ENCODE peak calls at places on chromosomes 12 and 14, in seven cellular contexts. One of them, this sample, is unnamed.

GRCh38 chr12:67056329-67056728 is 212.8 kb upstream of the CAND1 start:
- DNase-seq in neural crest cell: no peak
- DNase-seq in sigmoid colon: no peak
- DNase-seq in AG10803: no peak
- DNase-seq in progenitor cell of endocrine pancreas: no peak
- DNase-seq in retinal pigment epithelial cell: no peak
- DNase-seq in Caco-2: no peak
- DNase-seq in this sample: no peak

GRCh38 chr14:51743588-51744000 is 91.9 kb downstream of the FRMD6 start:
- DNase-seq in neural crest cell: no peak
- DNase-seq in sigmoid colon: no peak
- DNase-seq in AG10803: no peak
- DNase-seq in progenitor cell of endocrine pancreas: no peak
- DNase-seq in retinal pigment epithelial cell: no peak
- DNase-seq in Caco-2: no peak
- DNase-seq in this sample: no peak

GRCh38 chr14:55136241-55136640 is 7.2 kb downstream of the LGALS3 start:
- DNase-seq in neural crest cell: no peak
- DNase-seq in sigmoid colon: no peak
- DNase-seq in AG10803: peak
- DNase-seq in progenitor cell of endocrine pancreas: no peak
- DNase-seq in retinal pigment epithelial cell: peak
- DNase-seq in Caco-2: no peak
- DNase-seq in this sample: no peak

GRCh38 chr12:66920205-66920604 is 241.3 kb upstream of the GRIP1 start:
- DNase-seq in neural crest cell: no peak
- DNase-seq in sigmoid colon: no peak
- DNase-seq in AG10803: no peak
- DNase-seq in progenitor cell of endocrine pancreas: no peak
- DNase-seq in retinal pigment epithelial cell: no peak
- DNase-seq in Caco-2: no peak
- DNase-seq in this sample: no peak

GRCh38 chr14:99590746-99591555 is 13.1 kb downstream of the CCDC85C start:
- DNase-seq in neural crest cell: no peak
- DNase-seq in sigmoid colon: peak
- DNase-seq in AG10803: peak
- DNase-seq in progenitor cell of endocrine pancreas: no peak
- DNase-seq in retinal pigment epithelial cell: no peak
- DNase-seq in Caco-2: no peak
- DNase-seq in this sample: no peak

GRCh38 chr12:15928345-15928744 is 17.2 kb downstream of the DERA start:
- DNase-seq in neural crest cell: no peak
- DNase-seq in sigmoid colon: no peak
- DNase-seq in AG10803: peak
- DNase-seq in progenitor cell of endocrine pancreas: no peak
- DNase-seq in retinal pigment epithelial cell: no peak
- DNase-seq in Caco-2: no peak
- DNase-seq in this sample: peak

GRCh38 chr14:102775855-102776760 is 1.1 kb upstream of the TRAF3 start:
- DNase-seq in neural crest cell: no peak
- DNase-seq in sigmoid colon: no peak
- DNase-seq in AG10803: peak
- DNase-seq in progenitor cell of endocrine pancreas: no peak
- DNase-seq in retinal pigment epithelial cell: no peak
- DNase-seq in Caco-2: peak
- DNase-seq in this sample: no peak

GRCh38 chr14:99232406-99233214 is 39.4 kb downstream of the BCL11B start:
- DNase-seq in neural crest cell: no peak
- DNase-seq in sigmoid colon: no peak
- DNase-seq in AG10803: peak
- DNase-seq in progenitor cell of endocrine pancreas: no peak
- DNase-seq in retinal pigment epithelial cell: no peak
- DNase-seq in Caco-2: no peak
- DNase-seq in this sample: no peak

GRCh38 chr14:61151276-61151675 is 129.9 kb downstream of the TMEM30B start:
- DNase-seq in neural crest cell: no peak
- DNase-seq in sigmoid colon: no peak
- DNase-seq in AG10803: peak
- DNase-seq in progenitor cell of endocrine pancreas: no peak
- DNase-seq in retinal pigment epithelial cell: no peak
- DNase-seq in Caco-2: no peak
- DNase-seq in this sample: no peak

GRCh38 chr14:72786377-72787350 is 107.2 kb downstream of the DPF3 start:
- DNase-seq in neural crest cell: no peak
- DNase-seq in sigmoid colon: no peak
- DNase-seq in AG10803: no peak
- DNase-seq in progenitor cell of endocrine pancreas: no peak
- DNase-seq in retinal pigment epithelial cell: no peak
- DNase-seq in Caco-2: no peak
- DNase-seq in this sample: no peak

GRCh38 chr14:22839159-22839779 is 2.9 kb downstream of the MMP14 start:
- DNase-seq in neural crest cell: no peak
- DNase-seq in sigmoid colon: peak
- DNase-seq in AG10803: peak
- DNase-seq in progenitor cell of endocrine pancreas: no peak
- DNase-seq in retinal pigment epithelial cell: no peak
- DNase-seq in Caco-2: no peak
- DNase-seq in this sample: no peak

GRCh38 chr12:98863167-98863566 is 218.1 kb downstream of the APAF1 start:
- DNase-seq in neural crest cell: no peak
- DNase-seq in sigmoid colon: no peak
- DNase-seq in AG10803: no peak
- DNase-seq in progenitor cell of endocrine pancreas: no peak
- DNase-seq in retinal pigment epithelial cell: no peak
- DNase-seq in Caco-2: no peak
- DNase-seq in this sample: no peak

GRCh38 chr14:27573018-27573417 is 975.2 kb upstream of the NOVA1 start:
- DNase-seq in neural crest cell: no peak
- DNase-seq in sigmoid colon: no peak
- DNase-seq in AG10803: no peak
- DNase-seq in progenitor cell of endocrine pancreas: no peak
- DNase-seq in retinal pigment epithelial cell: no peak
- DNase-seq in Caco-2: no peak
- DNase-seq in this sample: no peak

GRCh38 chr14:35818346-35819115 is 7.6 kb upstream of the BRMS1L start:
- DNase-seq in neural crest cell: peak
- DNase-seq in sigmoid colon: no peak
- DNase-seq in AG10803: peak
- DNase-seq in progenitor cell of endocrine pancreas: no peak
- DNase-seq in retinal pigment epithelial cell: no peak
- DNase-seq in Caco-2: peak
- DNase-seq in this sample: no peak

GRCh38 chr14:99261916-99262787 is 9.8 kb downstream of the BCL11B start:
- DNase-seq in neural crest cell: no peak
- DNase-seq in sigmoid colon: no peak
- DNase-seq in AG10803: no peak
- DNase-seq in progenitor cell of endocrine pancreas: no peak
- DNase-seq in retinal pigment epithelial cell: no peak
- DNase-seq in Caco-2: no peak
- DNase-seq in this sample: no peak

GRCh38 chr14:55398679-55399078 is 13.0 kb downstream of the ATG14 start:
- DNase-seq in neural crest cell: no peak
- DNase-seq in sigmoid colon: no peak
- DNase-seq in AG10803: peak
- DNase-seq in progenitor cell of endocrine pancreas: no peak
- DNase-seq in retinal pigment epithelial cell: peak
- DNase-seq in Caco-2: no peak
- DNase-seq in this sample: peak

GRCh38 chr14:105748204-105748578 is 221.8 kb downstream of the TMEM121 start:
- DNase-seq in neural crest cell: no peak
- DNase-seq in sigmoid colon: no peak
- DNase-seq in AG10803: no peak
- DNase-seq in progenitor cell of endocrine pancreas: no peak
- DNase-seq in retinal pigment epithelial cell: no peak
- DNase-seq in Caco-2: no peak
- DNase-seq in this sample: no peak

GRCh38 chr14:61585598-61586538 is 109.4 kb upstream of the HIF1A start:
- DNase-seq in neural crest cell: no peak
- DNase-seq in sigmoid colon: peak
- DNase-seq in AG10803: peak
- DNase-seq in progenitor cell of endocrine pancreas: no peak
- DNase-seq in retinal pigment epithelial cell: no peak
- DNase-seq in Caco-2: no peak
- DNase-seq in this sample: no peak

DNA sequence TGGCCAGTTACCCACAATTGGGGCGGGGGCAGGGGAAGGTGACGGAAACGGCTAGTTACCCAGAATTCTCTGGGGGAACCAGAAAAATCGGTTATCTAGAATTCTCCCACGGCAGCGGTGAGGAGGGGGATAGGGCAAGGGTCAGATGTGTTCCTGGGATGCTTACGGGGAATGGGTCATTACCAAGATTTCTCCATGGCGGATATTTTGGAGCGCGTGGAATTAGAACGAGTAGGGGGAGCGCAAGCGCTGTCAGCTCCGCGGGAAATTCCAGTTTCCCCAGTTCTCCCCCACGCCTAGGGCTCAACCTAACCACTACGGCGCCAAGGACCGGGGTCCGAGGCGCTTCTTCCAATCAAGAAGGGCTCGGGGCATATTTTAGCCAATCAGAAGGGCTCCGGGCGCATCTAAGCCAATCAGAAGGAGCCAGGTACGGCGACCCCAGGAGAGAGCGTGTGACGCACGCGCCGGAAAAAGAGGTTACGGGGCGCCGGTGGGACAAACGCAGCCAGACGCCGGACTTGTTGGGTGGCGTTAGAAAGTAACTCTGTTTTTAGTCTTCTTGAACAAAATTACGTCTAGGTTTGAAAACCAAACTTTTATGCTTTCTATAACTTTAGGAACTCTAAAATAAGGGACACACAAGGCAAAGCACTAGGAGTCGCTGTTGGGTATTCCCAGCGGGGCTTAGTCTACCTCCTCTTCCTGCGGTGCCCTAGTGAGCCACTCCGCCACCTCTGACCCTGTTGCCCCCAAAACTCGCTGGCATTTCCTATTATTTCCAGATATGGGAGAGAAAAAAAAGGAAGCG is at the start of gene PAN2:
- DNase-seq in neural crest cell: peak
- DNase-seq in sigmoid colon: peak
- DNase-seq in AG10803: peak
- DNase-seq in progenitor cell of endocrine pancreas: peak
- DNase-seq in retinal pigment epithelial cell: peak
- DNase-seq in Caco-2: peak
- DNase-seq in this sample: peak
- TF ChIP-seq CTCF in neural crest cell: peak
- TF ChIP-seq CTCF in sigmoid colon: peak
- TF ChIP-seq CTCF in AG10803: peak
- TF ChIP-seq CTCF in progenitor cell of endocrine pancreas: peak
- TF ChIP-seq CTCF in retinal pigment epithelial cell: peak
- TF ChIP-seq CTCF in Caco-2: peak
- TF ChIP-seq CTCF in this sample: peak

GRCh38 chr12:6367065-6367968 is 8.0 kb downstream of the SCNN1A start:
- DNase-seq in neural crest cell: no peak
- DNase-seq in sigmoid colon: no peak
- DNase-seq in AG10803: no peak
- DNase-seq in progenitor cell of endocrine pancreas: no peak
- DNase-seq in retinal pigment epithelial cell: no peak
- DNase-seq in Caco-2: peak
- DNase-seq in this sample: no peak
- TF ChIP-seq CTCF in neural crest cell: peak
- TF ChIP-seq CTCF in sigmoid colon: no peak
- TF ChIP-seq CTCF in AG10803: peak
- TF ChIP-seq CTCF in progenitor cell of endocrine pancreas: no peak
- TF ChIP-seq CTCF in retinal pigment epithelial cell: peak
- TF ChIP-seq CTCF in Caco-2: no peak
- TF ChIP-seq CTCF in this sample: peak

DNA sequence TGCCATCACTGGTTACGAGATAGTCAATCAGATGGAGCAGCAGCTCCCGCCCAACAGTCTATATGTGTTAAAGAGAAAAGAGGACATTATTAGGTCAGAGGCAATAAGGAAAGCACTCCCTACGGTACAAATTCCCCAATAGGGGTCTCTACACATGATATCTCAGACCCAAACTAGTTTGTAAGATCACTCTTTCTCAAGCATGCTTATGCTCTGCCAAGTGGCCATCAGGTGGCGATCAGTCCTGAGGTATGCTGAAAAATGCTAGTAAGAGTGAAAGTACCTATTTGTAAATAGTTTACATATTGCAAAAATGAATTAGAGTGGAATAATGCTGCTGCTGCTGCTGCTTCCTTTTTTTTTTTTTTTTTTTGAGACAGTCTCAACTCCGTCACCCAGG is 61.1 kb downstream of the CPM start:
- DNase-seq in neural crest cell: no peak
- DNase-seq in sigmoid colon: no peak
- DNase-seq in AG10803: no peak
- DNase-seq in progenitor cell of endocrine pancreas: no peak
- DNase-seq in retinal pigment epithelial cell: peak
- DNase-seq in Caco-2: peak
- DNase-seq in this sample: no peak
- TF ChIP-seq CTCF in neural crest cell: peak
- TF ChIP-seq CTCF in sigmoid colon: no peak
- TF ChIP-seq CTCF in AG10803: peak
- TF ChIP-seq CTCF in progenitor cell of endocrine pancreas: peak
- TF ChIP-seq CTCF in retinal pigment epithelial cell: peak
- TF ChIP-seq CTCF in Caco-2: no peak
- TF ChIP-seq CTCF in this sample: peak

DNA sequence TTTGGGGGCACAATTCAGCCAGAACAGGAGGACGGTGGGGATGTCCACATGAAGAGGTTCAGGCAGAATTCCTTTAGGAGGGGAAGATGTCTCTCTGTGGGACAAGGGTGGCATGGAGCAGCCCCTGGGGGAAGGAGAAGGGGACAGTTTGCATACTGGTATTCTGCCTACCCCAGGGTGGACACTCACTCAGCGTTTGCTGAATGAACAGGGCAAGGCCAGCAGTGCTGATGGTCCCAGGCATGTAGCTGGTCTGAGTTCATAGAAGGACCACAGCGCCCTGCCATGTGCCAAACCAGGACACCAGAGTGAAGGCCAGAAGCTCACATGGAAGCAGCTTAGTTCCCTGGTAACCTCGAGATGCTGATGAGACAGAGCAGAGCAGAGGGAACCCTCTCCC is 5.4 kb downstream of the SERPINA5 start:
- DNase-seq in neural crest cell: no peak
- DNase-seq in sigmoid colon: no peak
- DNase-seq in AG10803: no peak
- DNase-seq in progenitor cell of endocrine pancreas: no peak
- DNase-seq in retinal pigment epithelial cell: no peak
- DNase-seq in Caco-2: no peak
- DNase-seq in this sample: no peak
- TF ChIP-seq CTCF in neural crest cell: no peak
- TF ChIP-seq CTCF in sigmoid colon: no peak
- TF ChIP-seq CTCF in AG10803: no peak
- TF ChIP-seq CTCF in progenitor cell of endocrine pancreas: no peak
- TF ChIP-seq CTCF in retinal pigment epithelial cell: no peak
- TF ChIP-seq CTCF in Caco-2: no peak
- TF ChIP-seq CTCF in this sample: no peak